ENCODE peak calls at places on chromosome 1, in seven cellular contexts. D, E, I, P, K, C and B are unnamed samples.

GRCh38 chr1:33363470-33363861 is 42.6 kb upstream of the A3GALT2 start:
- DNase-seq in D (no peak), E (no peak), I (no peak), P (no peak), K (no peak), C (no peak), B (no peak)

GRCh38 chr1:218692808-218693207 is 347.7 kb downstream of the TGFB2 start:
- DNase-seq in D (no peak), E (no peak), I (no peak), P (no peak), K (no peak), C (no peak), B (no peak)

GRCh38 chr1:28064064-28064463 is 24.3 kb downstream of the EYA3 start:
- DNase-seq in D (no peak), E (no peak), I (no peak), P (no peak), K (no peak), C (no peak), B (peak)

GRCh38 chr1:1780598-1781525 is 2.6 kb upstream of the NADK start:
- DNase-seq in D (no peak), E (no peak), I (no peak), P (no peak), K (no peak), C (no peak), B (no peak)

GRCh38 chr1:44524655-44525530 is 119.8 kb downstream of the RNF220 start:
- DNase-seq in D (no peak), E (no peak), I (no peak), P (no peak), K (no peak), C (no peak), B (no peak)

GRCh38 chr1:31733389-31734219 is 29.8 kb upstream of the COL16A1 start:
- DNase-seq in D (no peak), E (no peak), I (no peak), P (no peak), K (no peak), C (no peak), B (no peak)

GRCh38 chr1:41805771-41806471 is 112.8 kb downstream of the HIVEP3 start:
- DNase-seq in D (no peak), E (no peak), I (no peak), P (no peak), K (no peak), C (no peak), B (no peak)

GRCh38 chr1:26482921-26483320 is 10.7 kb downstream of the HMGN2 start:
- DNase-seq in D (no peak), E (no peak), I (no peak), P (no peak), K (no peak), C (no peak), B (no peak)

GRCh38 chr1:155209373-155209721 is 852 bp downstream of the MTX1 start:
- DNase-seq in D (no peak), E (no peak), I (no peak), P (no peak), K (no peak), C (no peak), B (no peak)

GRCh38 chr1:16183765-16184556 is 28.1 kb upstream of the EPHA2 start:
- DNase-seq in D (no peak), E (no peak), I (no peak), P (no peak), K (no peak), C (no peak), B (no peak)

GRCh38 chr1:22207605-22208264 is 64.8 kb upstream of the WNT4 start:
- DNase-seq in D (no peak), E (no peak), I (no peak), P (no peak), K (no peak), C (no peak), B (no peak)

GRCh38 chr1:89657886-89658285 is 25.0 kb downstream of the LRRC8C start:
- DNase-seq in D (no peak), E (no peak), I (no peak), P (no peak), K (no peak), C (no peak), B (no peak)

GRCh38 chr1:44714944-44715571 is 15.9 kb downstream of the RNU5D-1 start:
- DNase-seq in D (peak), E (peak), I (peak), P (peak), K (peak), C (no peak), B (peak)

GRCh38 chr1:208497866-208498541 is 253.8 kb upstream of the PLXNA2 start:
- DNase-seq in D (no peak), E (no peak), I (no peak), P (no peak), K (no peak), C (no peak), B (no peak)